ENCODE peak calls at places on chromosomes 4 and X, in six cellular contexts. D is lung; Z is CD8-positive, alpha-beta T cell; W is ascending aorta; K is SK-N-SH; J is fibroblast of pulmonary artery. F is an unnamed sample.
A peak's percentile ranks its signal among the peaks of the same experiment; 100 is the strongest.

GRCh38 chr4:78749258-78749971 is 26.7 kb upstream of the BMP2K start:
- DNase-seq in D (no peak), Z (no peak), W (no peak), K (no peak), J (no peak), F (no peak)

GRCh38 chr4:70608324-70608723 is 16.3 kb downstream of the AMBN start:
- DNase-seq in D (no peak), Z (no peak), W (no peak), K (no peak), J (no peak), F (no peak)

GRCh38 chr4:60611762-60612496 is 588.2 kb upstream of the ADGRL3 start:
- DNase-seq in D (no peak), Z (no peak), W (no peak), K (no peak), J (no peak), F (no peak)

GRCh38 chrX:102129473-102129872 is 4.0 kb downstream of the TCEAL2 start:
- DNase-seq in D (no peak), Z (no peak), W (no peak), K (peak; percentile 41), J (peak; percentile 3), F (no peak)

GRCh38 chrX:13646154-13646549 is 6.8 kb upstream of the TCEANC start:
- DNase-seq in D (peak; percentile 57), Z (no peak), W (no peak), K (peak; percentile 40), J (peak; percentile 71), F (no peak)

GRCh38 chr4:53863163-53863562 is 201.2 kb downstream of the CHIC2 start:
- DNase-seq in D (no peak), Z (no peak), W (no peak), K (no peak), J (peak; percentile 63), F (no peak)

GRCh38 chrX:13464599-13465275 is 104.7 kb upstream of the EGFL6 start:
- DNase-seq in D (no peak), Z (no peak), W (no peak), K (no peak), J (no peak), F (no peak)

GRCh38 chr4:47631161-47631560 is 146.1 kb downstream of the ATP10D start:
- DNase-seq in D (no peak), Z (no peak), W (no peak), K (no peak), J (no peak), F (no peak)

GRCh38 chrX:12360991-12361598 is 222.8 kb downstream of the FRMPD4 start:
- DNase-seq in D (no peak), Z (no peak), W (no peak), K (no peak), J (peak; percentile 56), F (no peak)

GRCh38 chrX:136193771-136194170 is 46.4 kb downstream of the FHL1 start:
- DNase-seq in D (no peak), Z (no peak), W (no peak), K (no peak), J (no peak), F (no peak)

GRCh38 chrX:2409796-2410195 is 91.0 kb downstream of the DHRSX start:
- DNase-seq in D (no peak), Z (no peak), W (no peak), K (no peak), J (no peak), F (no peak)

GRCh38 chr4:80731436-80731835 is 299.1 kb upstream of the BMP3 start:
- DNase-seq in D (no peak), Z (no peak), W (no peak), K (no peak), J (no peak), F (no peak)

GRCh38 chr4:167221074-167221473 is 13.2 kb downstream of the SPOCK3 start:
- DNase-seq in D (no peak), Z (no peak), W (no peak), K (no peak), J (no peak), F (no peak)

GRCh38 chr4:16019666-16020065 is 56.7 kb upstream of the FGFBP2 start:
- DNase-seq in D (no peak), Z (no peak), W (no peak), K (no peak), J (no peak), F (no peak)

GRCh38 chr4:2743518-2744445 is 12.4 kb downstream of the TNIP2 start:
- DNase-seq in D (no peak), Z (no peak), W (no peak), K (no peak), J (no peak), F (no peak)

GRCh38 chr4:122766950-122767349 is 34.4 kb downstream of the BBS12 start:
- DNase-seq in D (no peak), Z (no peak), W (no peak), K (no peak), J (no peak), F (no peak)

GRCh38 chr4:150236626-150237025 is 158.4 kb downstream of the DCLK2 start:
- DNase-seq in D (no peak), Z (no peak), W (no peak), K (no peak), J (no peak), F (no peak)

GRCh38 chrX:49915352-49916222 is 6.8 kb upstream of the CLCN5 start:
- DNase-seq in D (peak; percentile 34), Z (peak; percentile 5), W (no peak), K (peak; percentile 44), J (peak; percentile 73), F (peak; percentile 66)

GRCh38 chrX:153477039-153477438 is 6.7 kb upstream of the HAUS7 start:
- DNase-seq in D (no peak), Z (no peak), W (no peak), K (peak; percentile 89), J (peak; percentile 59), F (no peak)

GRCh38 chr4:76772498-76773106 is 125.3 kb downstream of the SOWAHB start:
- DNase-seq in D (no peak), Z (no peak), W (no peak), K (no peak), J (peak; percentile 84), F (no peak)

GRCh38 chrX:12567857-12568256 is 223.4 kb upstream of the PRPS2 start:
- DNase-seq in D (no peak), Z (no peak), W (no peak), K (peak; percentile 17), J (peak; percentile 35), F (no peak)

GRCh38 chr4:72352746-72353145 is 216.3 kb downstream of the ADAMTS3 start:
- DNase-seq in D (no peak), Z (no peak), W (no peak), K (no peak), J (peak; percentile 26), F (no peak)

GRCh38 chrX:43618376-43619205 is 37.5 kb upstream of the MAOA start:
- DNase-seq in D (no peak), Z (no peak), W (no peak), K (no peak), J (no peak), F (no peak)

GRCh38 chr4:177737387-177737965 is 295.2 kb upstream of the AGA start:
- DNase-seq in D (no peak), Z (no peak), W (no peak), K (no peak), J (no peak), F (no peak)

GRCh38 chr4:32462944-32463343 is 1742.8 kb downstream of the PCDH7 start:
- DNase-seq in D (no peak), Z (no peak), W (no peak), K (no peak), J (peak; percentile 55), F (no peak)

GRCh38 chr4:26173619-26174018 is 147.2 kb upstream of the RBPJ start:
- DNase-seq in D (no peak), Z (no peak), W (no peak), K (no peak), J (no peak), F (no peak)

GRCh38 chr4:52718123-52718522 is 33.1 kb downstream of the ERVMER34-1 start:
- DNase-seq in D (no peak), Z (no peak), W (no peak), K (no peak), J (peak; percentile 12), F (no peak)

GRCh38 chrX:100599456-100599855 is 14.7 kb downstream of the TNMD start:
- DNase-seq in D (no peak), Z (no peak), W (no peak), K (no peak), J (no peak), F (no peak)

GRCh38 chrX:79409657-79410056 is 42.5 kb upstream of the ITM2A start:
- DNase-seq in D (no peak), Z (no peak), W (no peak), K (no peak), J (no peak), F (no peak)

GRCh38 chr4:182297659-182298058 is 54.5 kb downstream of the TENM3 start:
- DNase-seq in D (no peak), Z (no peak), W (no peak), K (no peak), J (peak; percentile 56), F (no peak)

GRCh38 chr4:10590896-10591295 is 93.7 kb downstream of the CLNK start:
- DNase-seq in D (no peak), Z (no peak), W (no peak), K (no peak), J (peak; percentile 20), F (no peak)

GRCh38 chr4:35163189-35163588 is 1081.1 kb downstream of the ARAP2 start:
- DNase-seq in D (no peak), Z (no peak), W (no peak), K (no peak), J (no peak), F (no peak)

DNA sequence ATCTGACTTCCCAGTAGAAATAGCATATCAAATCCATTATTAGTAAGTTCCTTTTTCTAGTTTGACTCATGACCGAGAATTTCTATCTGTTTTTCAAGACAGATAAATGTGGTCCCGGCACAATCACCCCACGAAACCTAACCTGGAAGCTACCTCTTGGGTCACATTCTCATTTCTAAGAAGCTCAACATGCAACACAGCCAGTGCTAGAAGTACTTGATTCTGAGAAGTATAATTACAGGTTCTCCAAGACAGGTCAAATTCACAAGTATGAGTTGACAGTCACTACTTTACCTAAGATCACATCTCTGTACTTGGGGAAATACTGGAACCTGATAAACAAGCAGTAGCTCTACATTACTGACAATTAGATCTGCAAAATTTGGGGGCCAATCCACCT is 54.0 kb upstream of the PLAC1 start:
- DNase-seq in D (no peak), Z (no peak), W (no peak), K (no peak), J (no peak), F (no peak)
- H3K4me3 ChIP-seq in D (no peak overlapping the region), Z (no peak overlapping the region), W (no peak overlapping the region), K (no peak overlapping the region), J (no peak overlapping the region), F (no peak overlapping the region)

GRCh38 chrX:78109458-78109857 is 5.4 kb downstream of the PGK1 start:
- DNase-seq in D (no peak), Z (no peak), W (no peak), K (no peak), J (no peak), F (no peak)
- H3K4me3 ChIP-seq in D (no peak overlapping the region), Z (no peak overlapping the region), W (no peak overlapping the region), K (no peak overlapping the region), J (no peak overlapping the region), F (no peak overlapping the region)

GRCh38 chrX:30979271-30979670 is 90.2 kb upstream of the TAB3 start:
- DNase-seq in D (no peak), Z (no peak), W (no peak), K (no peak), J (no peak), F (no peak)
- H3K4me3 ChIP-seq in D (no peak overlapping the region), Z (no peak overlapping the region), W (no peak overlapping the region), K (no peak overlapping the region), J (no peak overlapping the region), F (no peak overlapping the region)

GRCh38 chrX:124354648-124355047 is 8.3 kb downstream of the SH2D1A start:
- DNase-seq in D (no peak), Z (no peak), W (no peak), K (no peak), J (no peak), F (no peak)
- H3K4me3 ChIP-seq in D (no peak overlapping the region), Z (no peak overlapping the region), W (no peak overlapping the region), K (no peak overlapping the region), J (no peak overlapping the region), F (no peak overlapping the region)